ENCODE peak calls at places on chromosomes 13 and 19, in four cellular contexts. J is K562, D is IMR-90, F is GM12878. U is an unnamed sample.

GRCh38 chr19:4866595-4867424 is 657 bp downstream of the PLIN3 start:
- DNase-seq in J (peak; percentile 74), D (peak; percentile 28), F (no peak), U (peak; percentile 55)

GRCh38 chr13:48641404-48641803 is 12.3 kb upstream of the CYSLTR2 start:
- DNase-seq in F (no peak), J (no peak), D (no peak), U (no peak)

GRCh38 chr19:36151144-36152051 is 849 bp downstream of the COX7A1 start:
- DNase-seq in F (no peak), D (no peak), J (no peak), U (no peak)

GRCh38 chr19:40178756-40179155 is 12.5 kb upstream of the MAP3K10 start:
- DNase-seq in J (no peak), F (no peak), D (no peak), U (no peak)

GRCh38 chr13:23349127-23349897 is 84.2 kb downstream of the SACS start:
- DNase-seq in D (no peak), F (no peak), J (no peak), U (no peak)

GRCh38 chr19:49408816-49409440 is 14.3 kb downstream of the PTH2 start:
- DNase-seq in F (no peak), D (no peak), J (no peak), U (no peak)

GRCh38 chr19:35019144-35019543 is 11.1 kb upstream of the SCN1B start:
- DNase-seq in J (no peak), D (no peak), F (no peak), U (no peak)

GRCh38 chr19:44071824-44072542 is at the start of gene ZNF284:
- DNase-seq in F (peak; percentile 78), D (peak; percentile 93), J (peak; percentile 74), U (peak; percentile 91)

GRCh38 chr19:13833330-13834265 is 38.4 kb downstream of the ZSWIM4 start:
- DNase-seq in J (peak; percentile 97), F (no peak), D (peak; percentile 86), U (peak; percentile 91)

GRCh38 chr19:49102303-49102702 is 11.9 kb upstream of the LIN7B start:
- DNase-seq in J (no peak), D (no peak), F (no peak), U (no peak)

GRCh38 chr13:94914829-94915228 is 202.5 kb upstream of the SOX21 start:
- DNase-seq in J (no peak), F (no peak), D (no peak), U (no peak)

GRCh38 chr19:33456076-33456844 is 65.3 kb downstream of the PEPD start:
- DNase-seq in D (no peak), F (no peak), J (no peak), U (no peak)

GRCh38 chr13:75299206-75299605 is 182.8 kb downstream of the TBC1D4 start:
- DNase-seq in J (no peak), D (no peak), F (no peak), U (no peak)

GRCh38 chr19:10079031-10079453 is 7.1 kb upstream of the SHFL start:
- DNase-seq in J (no peak), F (no peak), D (no peak), U (no peak)

GRCh38 chr13:20803180-20803965 is 29.6 kb upstream of the EEF1AKMT1 start:
- DNase-seq in D (no peak), J (peak; percentile 8), F (no peak), U (no peak)

GRCh38 chr13:53052675-53053074 is 24.1 kb downstream of the OLFM4 start:
- DNase-seq in J (no peak), F (no peak), D (no peak), U (peak; percentile 3)

GRCh38 chr19:53132231-53132991 is at the start of gene ZNF415:
- DNase-seq in J (no peak), F (no peak), D (peak; percentile 67), U (peak; percentile 35)

GRCh38 chr19:53130506-53130905 is 2.2 kb downstream of the ZNF415 start:
- DNase-seq in D (no peak), F (no peak), J (no peak), U (no peak)

GRCh38 chr19:53136432-53136831 is 3.7 kb upstream of the ZNF415 start:
- DNase-seq in J (no peak), D (no peak), F (no peak), U (no peak)

GRCh38 chr19:53131732-53132131 is 978 bp downstream of the ZNF415 start:
- DNase-seq in J (no peak), F (no peak), D (no peak), U (no peak)

GRCh38 chr19:53131085-53131484 is 1.6 kb downstream of the ZNF415 start:
- DNase-seq in J (no peak), D (no peak), F (no peak), U (no peak)
- H3K27me3 ChIP-seq in J (peaks cover 4% of the 10 kb centered on the region), D (no peaks in the 10 kb centered on the region), F (no peaks in the 10 kb centered on the region), U (no peaks in the 10 kb centered on the region)

GRCh38 chr19:53010494-53010893 is 3.2 kb upstream of the ERVV-1 start:
- DNase-seq in J (no peak), D (no peak), F (no peak), U (no peak)

GRCh38 chr19:53012006-53012405 is 1.7 kb upstream of the ERVV-1 start:
- DNase-seq in F (no peak), D (no peak), J (no peak), U (no peak)

GRCh38 chr19:53004242-53004641 is 9.5 kb upstream of the ERVV-1 start:
- DNase-seq in D (no peak), F (no peak), J (no peak), U (no peak)

GRCh38 chr19:53007200-53008054 is 6.3 kb upstream of the ERVV-1 start:
- DNase-seq in F (no peak), D (no peak), J (peak; percentile 21), U (no peak)

GRCh38 chr19:53008061-53008778 is 5.5 kb upstream of the ERVV-1 start:
- DNase-seq in J (no peak), F (no peak), D (no peak), U (no peak)
- TF ChIP-seq FOS in J (no peak), F (no peak), D (no peak), U (no peak)

DNA sequence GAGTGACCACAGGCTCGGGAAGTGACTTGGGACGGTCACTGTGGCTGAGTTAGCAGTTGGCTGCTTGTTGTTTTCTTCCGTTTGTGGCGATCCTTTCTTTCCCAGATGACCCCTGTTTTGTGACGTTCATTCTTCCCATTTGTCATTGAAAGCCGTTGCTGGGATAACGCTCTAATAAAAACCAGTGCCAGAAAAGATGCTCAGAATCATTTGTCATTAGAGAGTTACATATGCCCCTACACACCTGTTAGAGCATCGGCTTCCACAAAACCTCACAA is 39.3 kb upstream of the MCF2L start:
- DNase-seq in J (no peak), D (no peak), F (no peak), U (no peak)
- H3K27me3 ChIP-seq in J (peaks cover 5% of the 10 kb centered on the region), D (peaks cover 52% of the 10 kb centered on the region), F (peaks cover 2% of the 10 kb centered on the region), U (peaks cover 39% of the 10 kb centered on the region)

DNA sequence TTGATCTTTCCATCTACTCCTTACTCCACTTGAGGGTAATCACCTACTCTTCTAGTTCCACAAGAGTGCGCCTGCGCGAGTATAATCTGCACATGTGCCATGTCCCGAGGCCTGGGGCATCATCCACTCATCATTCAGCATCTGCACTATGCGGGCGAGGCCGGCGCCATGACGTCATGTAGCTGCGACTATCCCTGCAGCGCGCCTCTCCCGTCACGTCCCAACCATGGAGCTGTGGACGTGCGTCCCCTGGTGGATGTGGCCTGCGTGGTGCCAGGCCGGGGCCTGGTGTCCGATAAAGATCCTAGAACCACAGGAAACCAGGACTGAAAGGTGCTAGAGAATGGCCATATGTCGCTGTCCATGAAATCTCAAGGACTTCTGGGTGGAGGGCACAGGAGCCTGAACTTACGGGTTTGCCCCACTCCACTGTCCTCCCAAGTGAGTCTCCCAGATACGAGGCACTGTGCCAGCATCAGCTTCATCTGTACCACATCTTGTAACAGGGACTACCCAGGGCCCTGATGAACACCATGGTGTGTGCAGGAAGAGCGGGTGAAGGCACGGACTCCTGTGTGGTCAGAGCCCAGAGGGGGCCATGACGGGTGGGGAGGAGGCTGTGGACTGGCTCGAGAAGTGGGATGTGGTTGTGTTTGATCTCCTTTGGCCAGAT is 2.7 kb upstream of the KLK2 start:
- DNase-seq in J (peak; percentile 94), D (peak; percentile 3), F (no peak), U (no peak)
- TF ChIP-seq FOS in J (no peak), D (no peak), F (no peak), U (no peak)

U was measured in endothelial cell of umbilical vein.